ENCODE peak calls at places on chromosome 11, in four cellular contexts. S is heart right ventricle, K is tibial nerve, Z is lung. F is an unnamed sample.
A peak's percentile ranks its signal among the peaks of the same experiment; 100 is the strongest.

GRCh38 chr11:69004411-69005182 is 8.4 kb downstream of the MRGPRF start:
- DNase-seq in K (peak; percentile 7), Z (no peak), S (no peak), F (no peak)

GRCh38 chr11:79940976-79941735 is 500.3 kb upstream of the TENM4 start:
- DNase-seq in S (no peak), Z (no peak), K (no peak), F (no peak)

GRCh38 chr11:26860411-26860810 is 133.5 kb upstream of the FIBIN start:
- DNase-seq in S (no peak), K (no peak), Z (no peak), F (no peak)

GRCh38 chr11:130634981-130635473 is 186.6 kb downstream of the ADAMTS15 start:
- DNase-seq in K (no peak), S (no peak), Z (no peak), F (no peak)

GRCh38 chr11:121469910-121470309 is 17.1 kb upstream of the SORL1-AS1 start:
- DNase-seq in K (no peak), Z (no peak), S (no peak), F (no peak)

GRCh38 chr11:117045196-117045595 is 53.0 kb downstream of the SIK3 start:
- DNase-seq in Z (no peak), S (no peak), K (no peak), F (no peak)

GRCh38 chr11:78101073-78101472 is 21.4 kb upstream of the NDUFC2 start:
- DNase-seq in K (no peak), S (no peak), Z (no peak), F (no peak)

GRCh38 chr11:119361056-119361787 is 14.7 kb upstream of the MFRP start:
- DNase-seq in S (peak; percentile 65), Z (peak; percentile 69), K (no peak), F (no peak)

GRCh38 chr11:7268727-7269126 is 17.0 kb downstream of the SYT9 start:
- DNase-seq in Z (no peak), K (no peak), S (no peak), F (no peak)

GRCh38 chr11:128476729-128477128 is 110.6 kb downstream of the ETS1 start:
- DNase-seq in S (no peak), Z (peak; percentile 43), K (no peak), F (no peak)

GRCh38 chr11:132587716-132588115 is 944.6 kb downstream of the OPCML start:
- DNase-seq in K (no peak), S (no peak), Z (no peak), F (no peak)

GRCh38 chr11:45670386-45671135 is 5.1 kb upstream of the CHST1 start:
- DNase-seq in S (no peak), Z (no peak), K (no peak), F (no peak)

GRCh38 chr11:114082767-114083181 is 23.3 kb downstream of the ZBTB16 start:
- DNase-seq in S (peak; percentile 51), K (no peak), Z (no peak), F (no peak)

GRCh38 chr11:128201006-128201405 is 386.4 kb downstream of the ETS1 start:
- DNase-seq in Z (no peak), K (no peak), S (no peak), F (no peak)

GRCh38 chr11:77324508-77324907 is 23.0 kb upstream of the GDPD4 start:
- DNase-seq in Z (no peak), K (no peak), S (no peak), F (no peak)

GRCh38 chr11:119363874-119364590 is 17.5 kb downstream of the USP2 start:
- DNase-seq in Z (no peak), S (peak; percentile 79), K (no peak), F (no peak)

GRCh38 chr11:66317766-66318575 is 1.1 kb upstream of the CD248 start:
- DNase-seq in Z (peak; percentile 60), S (no peak), K (peak; percentile 57), F (no peak)

GRCh38 chr11:85187992-85188391 is 439.2 kb downstream of the DLG2 start:
- DNase-seq in Z (no peak), S (no peak), K (no peak), F (no peak)
- TF ChIP-seq CTCF in Z (no peak), S (no peak), K (no peak), F (no peak)

GRCh38 chr11:102317099-102317767 is at the start of gene BIRC3:
- DNase-seq in Z (peak; percentile 86), S (peak; percentile 69), K (peak; percentile 61), F (peak; percentile 41)
- H3K4me3 ChIP-seq in Z (peak within 1 kb of the TSS; percentile 49), S (peak within 1 kb of the TSS; percentile 56), K (peak within 1 kb of the TSS; percentile 58), F (peak within 1 kb of the TSS; percentile 85)

GRCh38 chr11:105130189-105130813 is 9.3 kb downstream of the CARD18 start:
- DNase-seq in K (no peak), Z (no peak), S (no peak), F (no peak)

GRCh38 chr11:105137286-105137685 is 2.3 kb downstream of the CARD18 start:
- DNase-seq in K (no peak), Z (no peak), S (no peak), F (no peak)

GRCh38 chr11:105135873-105136272 is 3.7 kb downstream of the CARD18 start:
- DNase-seq in Z (no peak), K (no peak), S (no peak), F (no peak)

GRCh38 chr11:105132716-105133511 is 6.7 kb downstream of the CARD18 start:
- DNase-seq in S (no peak), K (no peak), Z (no peak), F (no peak)
- H3K27ac ChIP-seq in S (no peak overlapping the region), K (no peak overlapping the region), Z (no peak overlapping the region), F (no peak overlapping the region)

GRCh38 chr11:122714484-122714883 is 59.0 kb downstream of the UBASH3B start:
- DNase-seq in S (no peak), K (no peak), Z (peak; percentile 32), F (no peak)

GRCh38 chr11:122714021-122714420 is 58.5 kb downstream of the UBASH3B start:
- DNase-seq in Z (no peak), S (no peak), K (no peak), F (no peak)

GRCh38 chr11:122711362-122711761 is 55.8 kb downstream of the UBASH3B start:
- DNase-seq in K (no peak), S (no peak), Z (no peak), F (no peak)

GRCh38 chr11:122709042-122709760 is 53.7 kb downstream of the UBASH3B start:
- DNase-seq in K (no peak), S (no peak), Z (no peak), F (no peak)

GRCh38 chr11:122711831-122712378 is 56.4 kb downstream of the UBASH3B start:
- DNase-seq in K (no peak), Z (no peak), S (no peak), F (no peak)
- TF ChIP-seq CTCF in K (no peak), Z (no peak), S (no peak), F (no peak)

GRCh38 chr11:64923944-64924909 is at the start of gene PPP2R5B:
- DNase-seq in S (peak; percentile 92), Z (peak; percentile 93), K (peak; percentile 88), F (peak; percentile 89)

GRCh38 chr11:64925536-64926449 is 1.3 kb downstream of the PPP2R5B start:
- DNase-seq in Z (no peak), S (no peak), K (no peak), F (no peak)

GRCh38 chr11:64926689-64927088 is 2.2 kb downstream of the PPP2R5B start:
- DNase-seq in Z (no peak), S (no peak), K (no peak), F (no peak)

GRCh38 chr11:64923151-64923661 is 1.3 kb upstream of the PPP2R5B start:
- DNase-seq in K (no peak), Z (no peak), S (no peak), F (no peak)

GRCh38 chr11:64924910-64925284 is 408 bp downstream of the PPP2R5B start:
- DNase-seq in Z (no peak), S (no peak), K (no peak), F (no peak)
- H3K4me3 ChIP-seq in Z (peak overlapping the region; percentile 88), S (peak overlapping the region; percentile 100), K (peak overlapping the region; percentile 72), F (peak overlapping the region; percentile 85)

DNA sequence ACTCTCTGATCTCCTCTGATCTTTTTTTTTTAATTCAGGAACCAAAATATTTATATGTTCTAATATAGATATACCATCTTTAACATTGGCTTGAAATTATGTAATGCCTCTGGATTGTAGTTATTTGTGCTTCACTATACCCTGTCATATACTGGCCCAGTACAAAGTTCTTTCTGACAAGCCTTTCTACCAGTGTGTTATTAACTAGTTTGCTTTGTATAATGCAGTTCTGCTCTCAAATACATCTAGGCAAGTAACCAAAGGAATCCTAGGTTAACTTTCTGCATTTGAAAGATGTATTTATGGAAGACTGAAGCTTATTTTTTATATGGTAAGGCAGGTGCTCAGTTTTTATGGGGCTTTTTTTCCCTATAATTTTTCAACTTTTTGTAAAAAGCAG is 36.1 kb downstream of the ARHGEF12 start:
- DNase-seq in K (no peak), S (no peak), Z (no peak), F (no peak)
- H3K27ac ChIP-seq in K (peak overlapping the region; percentile 22), S (no peak overlapping the region), Z (no peak overlapping the region), F (no peak overlapping the region)

DNA sequence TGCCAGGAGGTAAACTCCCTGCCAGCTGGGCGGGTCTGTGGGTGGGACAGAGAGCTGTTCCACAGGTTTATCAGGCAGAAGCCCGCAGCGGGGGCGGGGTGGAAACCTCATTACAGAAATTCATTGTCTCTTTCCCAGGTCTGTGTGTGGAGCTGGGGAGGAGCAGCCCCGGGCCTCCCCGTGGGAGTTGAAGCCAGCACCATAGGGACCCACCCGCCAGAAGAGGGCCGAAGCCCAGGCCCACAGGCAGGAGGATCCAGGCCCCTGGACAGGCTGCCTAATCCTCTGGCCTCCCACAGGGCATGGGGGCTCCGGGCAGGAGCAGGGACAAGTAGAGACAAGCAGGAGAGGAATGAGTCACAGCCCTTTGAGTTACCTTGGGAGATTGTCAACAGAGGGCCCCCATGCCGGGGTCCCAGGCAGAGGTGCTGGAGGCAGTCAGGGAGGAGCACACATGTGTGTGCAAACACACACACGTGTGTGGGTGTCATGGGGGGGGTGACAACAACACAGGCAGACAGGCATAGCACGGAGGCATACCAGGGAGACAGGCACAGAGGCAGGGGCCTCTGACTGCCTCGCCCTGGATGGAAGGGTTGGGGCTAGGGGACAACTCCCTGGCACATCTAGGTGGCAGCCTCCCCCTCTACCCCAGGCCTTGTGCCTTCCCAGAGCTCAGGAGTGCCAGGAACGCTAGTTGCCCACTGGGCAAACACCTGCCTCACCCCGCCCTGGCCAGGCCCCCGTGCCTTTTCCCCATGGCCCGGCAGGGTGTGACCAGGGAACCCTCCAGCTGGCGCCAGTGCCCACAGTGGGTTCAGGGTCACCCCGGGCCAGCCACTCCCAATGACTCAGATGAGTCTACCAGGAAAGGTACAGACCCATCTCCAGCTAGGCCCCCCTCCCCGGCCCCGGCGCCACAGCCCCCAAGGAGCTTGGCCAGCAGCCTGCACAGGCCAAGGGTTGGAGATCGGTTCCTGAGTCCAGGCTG is 1.3 kb downstream of the CDC42BPG start:
- DNase-seq in K (no peak), Z (no peak), S (no peak), F (no peak)
- TF ChIP-seq CTCF in K (no peak), Z (no peak), S (no peak), F (no peak)

GRCh38 chr11:43923327-43924111 is 18.9 kb upstream of the C11orf96 start:
- DNase-seq in S (peak; percentile 44), K (peak; percentile 46), Z (no peak), F (no peak)
- H3K4me3 ChIP-seq in S (no peak overlapping the region), K (no peak overlapping the region), Z (no peak overlapping the region), F (peak overlapping the region; percentile 15)